ENCODE peak calls at places on chromosomes 13 and 19, in four cellular contexts. A is AG04450, J is cardiac muscle cell, D is mucosa of descending colon. S is an unnamed sample.

GRCh38 chr13:114076329-114076761 is 56.1 kb downstream of the RASA3 start:
- DNase-seq in A (no peak), J (no peak), D (no peak), S (no peak)

GRCh38 chr13:97743946-97744345 is 209.5 kb upstream of the IPO5 start:
- DNase-seq in A (no peak), J (no peak), D (no peak), S (no peak)

GRCh38 chr13:112159575-112160547 is 92.9 kb downstream of the SOX1 start:
- DNase-seq in A (no peak), J (no peak), D (peak; percentile 90), S (no peak)

GRCh38 chr19:5340637-5341447 is at the start of gene PTPRS:
- DNase-seq in A (peak; percentile 24), J (peak; percentile 93), D (peak; percentile 76), S (peak; percentile 47)

GRCh38 chr19:31344403-31344802 is 4.8 kb downstream of the TSHZ3 start:
- DNase-seq in A (no peak), J (no peak), D (no peak), S (no peak)

GRCh38 chr13:98239156-98240076 is 62.3 kb upstream of the RNF113B start:
- DNase-seq in A (no peak), J (no peak), D (no peak), S (no peak)

GRCh38 chr19:52749780-52750179 is 14.9 kb upstream of the ZNF611 start:
- DNase-seq in A (no peak), J (no peak), D (no peak), S (no peak)

GRCh38 chr13:109844396-109844795 is 58.0 kb upstream of the IRS2 start:
- DNase-seq in A (peak; percentile 21), J (peak; percentile 8), D (no peak), S (no peak)

GRCh38 chr19:58059003-58059671 is at the start of gene ZNF135:
- DNase-seq in A (peak; percentile 18), J (peak; percentile 95), D (peak; percentile 88), S (no peak)

GRCh38 chr19:53328967-53329366 is 4.6 kb upstream of the ZNF845 start:
- DNase-seq in A (no peak), J (no peak), D (no peak), S (no peak)

GRCh38 chr19:45138303-45138751 is 22.5 kb downstream of the NKPD1 start:
- DNase-seq in A (no peak), J (no peak), D (no peak), S (no peak)

GRCh38 chr19:1369214-1369805 is 14.4 kb upstream of the NDUFS7 start:
- DNase-seq in A (no peak), J (no peak), D (no peak), S (no peak)

GRCh38 chr13:51324714-51325440 is 14.6 kb upstream of the SERPINE3 start:
- DNase-seq in A (no peak), J (no peak), D (no peak), S (no peak)

GRCh38 chr19:28350037-28350436 is 862.9 kb downstream of the UQCRFS1 start:
- DNase-seq in A (no peak), J (no peak), D (no peak), S (no peak)

GRCh38 chr13:71968025-71968424 is 101.0 kb upstream of the DACH1 start:
- DNase-seq in A (no peak), J (no peak), D (no peak), S (no peak)

GRCh38 chr13:113551081-113552000 is 33.2 kb upstream of the TFDP1 start:
- DNase-seq in A (no peak), J (no peak), D (no peak), S (no peak)

GRCh38 chr13:34340534-34340933 is 522.6 kb downstream of the RFC3 start:
- DNase-seq in A (no peak), J (no peak), D (no peak), S (no peak)

GRCh38 chr13:86402500-86402899 is 603.3 kb upstream of the SLITRK6 start:
- DNase-seq in A (no peak), J (no peak), D (no peak), S (no peak)

GRCh38 chr13:105428816-105429215 is 1106.6 kb downstream of the EFNB2 start:
- DNase-seq in A (peak; percentile 20), J (no peak), D (no peak), S (no peak)

GRCh38 chr19:49543032-49543431 is 15.2 kb downstream of the RCN3 start:
- DNase-seq in A (no peak), J (no peak), D (no peak), S (no peak)

GRCh38 chr13:111516712-111517640 is 196.5 kb downstream of the TEX29 start:
- DNase-seq in A (no peak), J (no peak), D (no peak), S (no peak)

GRCh38 chr13:48304132-48304876 is 753 bp downstream of the RB1 start:
- DNase-seq in A (peak; percentile 7), J (peak; percentile 49), D (peak; percentile 51), S (peak; percentile 48)

GRCh38 chr13:44293908-44294735 is 79.5 kb upstream of the SERP2 start:
- DNase-seq in A (no peak), J (no peak), D (no peak), S (no peak)

DNA sequence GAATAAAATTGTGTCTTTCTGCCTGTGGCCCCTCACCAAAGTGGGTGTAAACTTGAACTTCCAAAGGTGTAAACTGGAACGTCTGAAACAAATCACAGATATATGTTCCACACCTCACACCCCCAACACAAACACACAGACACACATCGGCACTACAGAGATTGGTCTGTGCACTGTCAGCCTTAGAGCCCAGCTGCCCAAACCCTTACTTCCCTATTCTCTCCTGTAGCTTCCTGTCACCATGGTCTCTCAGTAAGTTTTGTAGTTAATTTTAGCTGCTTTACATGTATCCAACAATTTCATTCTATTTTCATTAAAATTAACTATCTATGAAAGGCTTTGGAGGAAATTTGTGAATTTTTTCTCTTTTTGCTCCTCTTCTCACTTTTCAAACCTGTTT is 5.4 kb downstream of the TM9SF2 start:
- DNase-seq in A (no peak), J (no peak), D (no peak), S (no peak)
- H3K4me3 ChIP-seq in A (no peak overlapping the region), J (no peak overlapping the region), D (no peak overlapping the region), S (no peak overlapping the region)

GRCh38 chr13:99310382-99311031 is 3.3 kb upstream of the GPR183 start:
- DNase-seq in A (peak; percentile 74), J (no peak), D (no peak), S (no peak)
- H3K4me3 ChIP-seq in A (no peak overlapping the region), J (no peak overlapping the region), D (no peak overlapping the region), S (no peak overlapping the region)

GRCh38 chr13:99257291-99257690 is 888 bp downstream of the GPR18 start:
- DNase-seq in A (no peak), J (no peak), D (no peak), S (no peak)
- H3K4me3 ChIP-seq in A (no peak overlapping the region), J (no peak overlapping the region), D (no peak overlapping the region), S (no peak overlapping the region)

DNA sequence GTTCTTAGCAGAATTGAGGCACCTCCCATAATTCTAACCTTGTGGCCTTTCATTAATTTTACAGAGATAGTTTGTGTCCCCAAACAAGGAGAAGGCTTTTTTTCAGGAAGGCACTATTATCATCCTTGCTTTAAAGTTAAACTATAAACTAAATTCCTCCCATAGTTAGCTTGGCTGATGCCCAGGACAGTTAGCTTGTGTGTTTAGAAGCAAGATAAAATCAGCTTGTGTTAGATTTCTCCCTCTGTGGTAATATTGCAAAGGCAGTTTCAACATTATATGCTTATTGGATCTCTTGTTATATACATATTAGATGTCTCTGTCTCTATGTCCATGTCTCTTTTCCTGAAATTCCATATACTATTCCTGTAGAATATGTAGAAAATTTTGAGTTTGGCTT is 342.7 kb downstream of the TBC1D4 start:
- DNase-seq in A (no peak), J (no peak), D (no peak), S (no peak)
- H3K4me3 ChIP-seq in A (no peak overlapping the region), J (no peak overlapping the region), D (no peak overlapping the region), S (no peak overlapping the region)

GRCh38 chr19:12872941-12873890 is 8.0 kb downstream of the DNASE2 start:
- DNase-seq in A (no peak), J (no peak), D (peak; percentile 83), S (peak; percentile 54)
- H3K4me3 ChIP-seq in A (no peak overlapping the region), J (no peak overlapping the region), D (no peak overlapping the region), S (no peak overlapping the region)

GRCh38 chr19:34180273-34180672 is 8.0 kb downstream of the LSM14A start:
- DNase-seq in A (no peak), J (no peak), D (no peak), S (no peak)

GRCh38 chr19:34181111-34181864 is 9.0 kb downstream of the LSM14A start:
- DNase-seq in A (no peak), J (no peak), D (no peak), S (no peak)

GRCh38 chr19:34182125-34182524 is 9.8 kb downstream of the LSM14A start:
- DNase-seq in A (no peak), J (no peak), D (no peak), S (no peak)

GRCh38 chr19:34179066-34179465 is 6.8 kb downstream of the LSM14A start:
- DNase-seq in A (no peak), J (no peak), D (no peak), S (no peak)

DNA sequence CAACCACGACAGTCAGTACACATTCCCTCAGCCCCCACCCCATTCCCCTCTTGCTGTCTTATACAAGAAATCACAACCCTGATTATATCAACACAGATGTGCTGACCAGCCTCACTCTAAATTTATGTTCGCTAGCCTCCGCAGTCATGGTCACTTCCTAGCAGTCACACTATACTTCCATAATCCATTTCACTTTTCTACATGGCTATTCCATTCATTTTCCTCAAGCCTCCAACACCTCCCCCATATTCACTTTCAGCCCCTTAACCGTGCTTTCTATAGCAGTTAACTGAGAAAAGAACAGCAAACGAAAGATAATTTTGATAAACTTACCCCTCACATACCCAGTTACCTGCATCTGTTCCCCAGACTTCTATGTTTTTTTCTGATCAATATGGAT is 8.4 kb downstream of the LSM14A start:
- DNase-seq in A (no peak), J (no peak), D (no peak), S (no peak)
- H3K4me3 ChIP-seq in A (no peak overlapping the region), J (no peak overlapping the region), D (no peak overlapping the region), S (no peak overlapping the region)

DNA sequence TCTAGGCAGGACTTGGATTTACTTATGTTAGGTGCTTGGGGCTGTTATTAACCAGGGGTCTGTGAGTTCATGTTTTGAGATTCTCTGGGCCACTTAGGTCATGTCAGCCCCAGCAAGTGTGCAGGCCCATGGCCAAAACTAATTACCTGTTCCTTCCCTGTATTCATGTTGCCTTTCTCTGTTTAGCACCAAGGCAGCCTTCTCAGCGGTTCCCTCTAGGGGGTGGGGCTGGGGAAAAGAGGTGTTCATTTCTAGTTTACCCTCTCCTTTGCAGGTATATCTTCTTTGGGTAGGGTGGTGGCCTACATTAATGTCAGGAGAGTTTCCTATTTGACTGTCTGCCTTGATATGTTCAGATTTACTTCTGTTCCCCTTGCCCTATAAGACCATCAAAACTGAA is 61.7 kb downstream of the PDS5B start:
- DNase-seq in A (no peak), J (no peak), D (no peak), S (no peak)
- H3K4me3 ChIP-seq in A (no peak overlapping the region), J (no peak overlapping the region), D (no peak overlapping the region), S (no peak overlapping the region)

DNA sequence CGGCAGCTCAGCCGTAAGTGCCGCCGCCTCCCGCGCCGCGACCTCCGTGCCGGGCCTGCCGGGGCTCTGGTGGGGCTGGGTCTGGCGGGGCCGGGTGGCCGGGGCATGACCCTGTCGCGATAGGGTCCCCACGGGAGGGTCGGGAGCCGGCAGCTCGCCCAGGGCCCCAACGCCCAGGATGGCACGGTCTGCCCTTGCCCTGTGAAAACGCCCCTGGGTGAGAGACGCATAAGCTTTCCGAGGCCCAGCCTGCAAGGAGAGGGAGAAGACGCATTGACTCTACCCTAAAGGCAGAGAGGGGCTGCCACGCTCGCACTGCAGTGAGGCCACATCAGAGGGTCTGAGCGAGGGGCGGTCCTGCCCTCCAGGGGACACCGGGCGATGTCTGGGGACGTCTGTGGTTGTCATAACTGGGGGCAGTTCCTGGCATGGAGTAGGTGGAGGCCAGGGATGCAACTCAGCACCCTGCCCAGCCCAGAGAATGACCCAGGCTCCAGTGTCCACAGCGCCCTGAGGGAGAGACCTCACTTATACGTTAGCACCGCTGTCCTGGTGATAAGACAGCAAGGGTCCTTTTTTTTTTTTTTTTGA is 539 bp downstream of the ZNF554 start:
- DNase-seq in A (no peak), J (peak; percentile 52), D (peak; percentile 42), S (no peak)
- H3K4me3 ChIP-seq in A (peak overlapping the region; percentile 78), J (peak overlapping the region; percentile 78), D (peak overlapping the region; percentile 60), S (peak overlapping the region; percentile 84)